ENCODE peak calls at places on chromosome 16, in eight cellular contexts. R, G, E, Y, Z, Q, V and X are unnamed samples.

GRCh38 chr16:51994597-51994996 is 552.3 kb downstream of the TOX3 start:
- DNase-seq in Y (no peak), Q (no peak), G (peak), V (no peak), Z (peak), R (peak), E (peak), X (no peak)

GRCh38 chr16:8430401-8430800 is 159.9 kb downstream of the TMEM114 start:
- DNase-seq in R (no peak), Z (no peak), Y (no peak), G (no peak), E (no peak), Q (no peak), V (no peak), X (no peak)

GRCh38 chr16:15641753-15642556 is 999 bp downstream of the MARF1 start:
- DNase-seq in V (no peak), G (no peak), Y (no peak), R (no peak), E (peak), Z (no peak), Q (no peak), X (no peak)

GRCh38 chr16:75227361-75228142 is 8.8 kb downstream of the CTRB1 start:
- DNase-seq in R (no peak), V (no peak), G (no peak), Y (no peak), Q (no peak), E (no peak), Z (no peak), X (no peak)

GRCh38 chr16:2289282-2289681 is 21.4 kb upstream of the RNPS1 start:
- DNase-seq in R (no peak), Y (no peak), G (no peak), Q (no peak), E (no peak), Z (no peak), V (no peak), X (no peak)

GRCh38 chr16:85955566-85955965 is 56.6 kb downstream of the IRF8 start:
- DNase-seq in E (no peak), R (no peak), G (no peak), Y (no peak), V (no peak), Q (no peak), Z (no peak), X (no peak)

GRCh38 chr16:4114257-4115208 is 1.7 kb downstream of the ADCY9 start:
- DNase-seq in Q (no peak), V (no peak), Z (no peak), G (no peak), Y (no peak), R (no peak), E (no peak), X (no peak)

GRCh38 chr16:424033-424622 is 1.3 kb upstream of the RAB11FIP3 start:
- DNase-seq in R (no peak), Y (no peak), G (peak), V (no peak), E (peak), Z (no peak), Q (no peak), X (no peak)

GRCh38 chr16:79848739-79849518 is 248.4 kb upstream of the MAF start:
- DNase-seq in V (no peak), Y (no peak), Q (no peak), G (no peak), Z (no peak), R (no peak), E (peak), X (no peak)

GRCh38 chr16:4846503-4846900 is 586 bp downstream of the GLYR1 start:
- DNase-seq in Q (peak), V (peak), G (peak), Z (no peak), Y (peak), E (peak), R (peak), X (no peak)

GRCh38 chr16:81657731-81658130 is 121.4 kb upstream of the PLCG2 start:
- DNase-seq in E (no peak), Q (no peak), G (no peak), Z (no peak), V (no peak), R (no peak), Y (no peak), X (no peak)

GRCh38 chr16:1493746-1494094 is 560 bp downstream of the TELO2 start:
- DNase-seq in V (no peak), Y (no peak), Z (no peak), G (no peak), Q (peak), R (no peak), E (no peak), X (no peak)

GRCh38 chr16:2853531-2854073 is 4.4 kb downstream of the PRSS22 start:
- DNase-seq in Q (no peak), G (no peak), Z (no peak), R (no peak), E (no peak), V (no peak), Y (no peak), X (no peak)

GRCh38 chr16:14289692-14290340 is 218.7 kb downstream of the MRTFB start:
- DNase-seq in Y (no peak), Q (peak), V (no peak), R (no peak), E (peak), G (no peak), Z (peak), X (no peak)

GRCh38 chr16:35745191-35745590 is 2285.8 kb downstream of the TP53TG3F start:
- DNase-seq in Q (no peak), Z (no peak), V (no peak), Y (no peak), E (no peak), R (no peak), G (no peak), X (no peak)

GRCh38 chr16:1159973-1160772 is 7.3 kb downstream of the CACNA1H start:
- DNase-seq in V (no peak), E (no peak), Y (no peak), Z (no peak), G (peak), R (no peak), Q (no peak), X (no peak)

GRCh38 chr16:10817514-10817913 is 1.1 kb downstream of the TVP23A start:
- DNase-seq in Z (no peak), V (no peak), R (no peak), Y (no peak), E (no peak), Q (no peak), G (no peak), X (no peak)

GRCh38 chr16:86961133-86961720 is 356.0 kb downstream of the C16orf95 start:
- DNase-seq in G (no peak), E (no peak), Z (no peak), R (no peak), Q (no peak), Y (no peak), V (no peak), X (no peak)

GRCh38 chr16:78915916-78916315 is 684.6 kb downstream of the MAF start:
- DNase-seq in Y (no peak), Z (no peak), Q (no peak), R (no peak), V (peak), E (no peak), G (no peak), X (no peak)

GRCh38 chr16:75519175-75519574 is 16.7 kb downstream of the CHST5 start:
- DNase-seq in Q (no peak), Y (no peak), E (no peak), V (no peak), R (no peak), Z (no peak), G (no peak), X (no peak)

GRCh38 chr16:1564325-1564724 is 30.9 kb downstream of the TMEM204 start:
- DNase-seq in Z (no peak), Q (no peak), G (no peak), R (no peak), Y (no peak), V (peak), E (no peak), X (no peak)

GRCh38 chr16:4319454-4319853 is 3.6 kb downstream of the GLIS2 start:
- DNase-seq in E (no peak), R (no peak), V (no peak), Z (no peak), Y (peak), Q (peak), G (no peak), X (peak)

GRCh38 chr16:12265168-12265567 is 288.6 kb downstream of the SNX29 start:
- DNase-seq in Q (no peak), Z (no peak), R (no peak), G (no peak), Y (no peak), E (no peak), V (no peak), X (no peak)